ENCODE peak calls at places on chromosomes 5 and 9, in seven cellular contexts. One of them, this sample, is unnamed.

GRCh38 chr9:37239224-37239859 is 119.0 kb downstream of the ZCCHC7 start:
- DNase-seq in fibroblast of lung: no peak
- DNase-seq in fibroblast of villous mesenchyme: no peak
- DNase-seq in left ventricle myocardium inferior: no peak
- DNase-seq in HFF-Myc: no peak
- DNase-seq in lower leg skin: no peak
- DNase-seq in body of pancreas: no peak
- DNase-seq in this sample: no peak

GRCh38 chr9:106653111-106653697 is 209.8 kb upstream of the ZNF462 start:
- DNase-seq in body of pancreas: no peak
- DNase-seq in lower leg skin: no peak
- DNase-seq in fibroblast of lung: no peak
- DNase-seq in HFF-Myc: no peak
- DNase-seq in fibroblast of villous mesenchyme: no peak
- DNase-seq in left ventricle myocardium inferior: no peak
- DNase-seq in this sample: no peak

GRCh38 chr9:71253021-71253420 is 131.6 kb upstream of the TRPM3 start:
- DNase-seq in fibroblast of villous mesenchyme: no peak
- DNase-seq in body of pancreas: no peak
- DNase-seq in HFF-Myc: no peak
- DNase-seq in fibroblast of lung: no peak
- DNase-seq in left ventricle myocardium inferior: no peak
- DNase-seq in lower leg skin: no peak
- DNase-seq in this sample: no peak

GRCh38 chr9:79193001-79193400 is 378.8 kb upstream of the TLE4 start:
- DNase-seq in fibroblast of lung: peak
- DNase-seq in left ventricle myocardium inferior: no peak
- DNase-seq in fibroblast of villous mesenchyme: peak
- DNase-seq in lower leg skin: no peak
- DNase-seq in HFF-Myc: no peak
- DNase-seq in body of pancreas: no peak
- DNase-seq in this sample: no peak

GRCh38 chr5:32489791-32490581 is 45.4 kb upstream of the ZFR start:
- DNase-seq in fibroblast of villous mesenchyme: peak
- DNase-seq in fibroblast of lung: peak
- DNase-seq in HFF-Myc: peak
- DNase-seq in left ventricle myocardium inferior: peak
- DNase-seq in body of pancreas: peak
- DNase-seq in lower leg skin: peak
- DNase-seq in this sample: peak

GRCh38 chr5:7663808-7664207 is 187.1 kb downstream of the CFAP90 start:
- DNase-seq in fibroblast of villous mesenchyme: no peak
- DNase-seq in left ventricle myocardium inferior: no peak
- DNase-seq in HFF-Myc: no peak
- DNase-seq in body of pancreas: no peak
- DNase-seq in lower leg skin: no peak
- DNase-seq in fibroblast of lung: no peak
- DNase-seq in this sample: no peak

GRCh38 chr9:5364294-5364990 is 24.8 kb upstream of the RLN1 start:
- DNase-seq in lower leg skin: no peak
- DNase-seq in body of pancreas: no peak
- DNase-seq in fibroblast of lung: peak
- DNase-seq in left ventricle myocardium inferior: no peak
- DNase-seq in HFF-Myc: no peak
- DNase-seq in fibroblast of villous mesenchyme: no peak
- DNase-seq in this sample: no peak

GRCh38 chr9:99105152-99106043 is 485 bp downstream of the TGFBR1 start:
- DNase-seq in lower leg skin: peak
- DNase-seq in HFF-Myc: no peak
- DNase-seq in left ventricle myocardium inferior: peak
- DNase-seq in fibroblast of villous mesenchyme: peak
- DNase-seq in body of pancreas: peak
- DNase-seq in fibroblast of lung: peak
- DNase-seq in this sample: peak

GRCh38 chr9:114953917-114954316 is 23.5 kb upstream of the TNFSF8 start:
- DNase-seq in lower leg skin: no peak
- DNase-seq in fibroblast of lung: peak
- DNase-seq in HFF-Myc: peak
- DNase-seq in left ventricle myocardium inferior: no peak
- DNase-seq in fibroblast of villous mesenchyme: peak
- DNase-seq in body of pancreas: no peak
- DNase-seq in this sample: peak

GRCh38 chr5:77607324-77607723 is 31.2 kb downstream of the OTP start:
- DNase-seq in fibroblast of villous mesenchyme: no peak
- DNase-seq in HFF-Myc: no peak
- DNase-seq in fibroblast of lung: no peak
- DNase-seq in body of pancreas: no peak
- DNase-seq in left ventricle myocardium inferior: no peak
- DNase-seq in lower leg skin: no peak
- DNase-seq in this sample: no peak

GRCh38 chr5:27494845-27495244 is 456.5 kb upstream of the CDH9 start:
- DNase-seq in lower leg skin: no peak
- DNase-seq in fibroblast of villous mesenchyme: no peak
- DNase-seq in left ventricle myocardium inferior: no peak
- DNase-seq in fibroblast of lung: peak
- DNase-seq in HFF-Myc: no peak
- DNase-seq in body of pancreas: no peak
- DNase-seq in this sample: no peak

GRCh38 chr5:151214614-151215545 is 9.0 kb downstream of the CCDC69 start:
- DNase-seq in left ventricle myocardium inferior: no peak
- DNase-seq in fibroblast of lung: no peak
- DNase-seq in HFF-Myc: no peak
- DNase-seq in lower leg skin: peak
- DNase-seq in fibroblast of villous mesenchyme: peak
- DNase-seq in body of pancreas: no peak
- DNase-seq in this sample: no peak

GRCh38 chr9:133726401-133727276 is 11.5 kb downstream of the SARDH start:
- DNase-seq in lower leg skin: peak
- DNase-seq in left ventricle myocardium inferior: peak
- DNase-seq in fibroblast of lung: peak
- DNase-seq in body of pancreas: peak
- DNase-seq in fibroblast of villous mesenchyme: peak
- DNase-seq in HFF-Myc: peak
- DNase-seq in this sample: peak

GRCh38 chr5:121660142-121660541 is 191.5 kb upstream of the FTMT start:
- DNase-seq in fibroblast of lung: no peak
- DNase-seq in left ventricle myocardium inferior: no peak
- DNase-seq in lower leg skin: no peak
- DNase-seq in HFF-Myc: no peak
- DNase-seq in body of pancreas: no peak
- DNase-seq in fibroblast of villous mesenchyme: no peak
- DNase-seq in this sample: no peak

GRCh38 chr9:105994970-105995369 is 300.6 kb downstream of the TMEM38B start:
- DNase-seq in lower leg skin: no peak
- DNase-seq in fibroblast of villous mesenchyme: no peak
- DNase-seq in HFF-Myc: peak
- DNase-seq in left ventricle myocardium inferior: no peak
- DNase-seq in body of pancreas: no peak
- DNase-seq in fibroblast of lung: peak
- DNase-seq in this sample: no peak

GRCh38 chr9:134682651-134683364 is 41.2 kb downstream of the COL5A1 start:
- DNase-seq in fibroblast of villous mesenchyme: no peak
- DNase-seq in fibroblast of lung: no peak
- DNase-seq in HFF-Myc: no peak
- DNase-seq in left ventricle myocardium inferior: no peak
- DNase-seq in body of pancreas: no peak
- DNase-seq in lower leg skin: no peak
- DNase-seq in this sample: no peak

GRCh38 chr5:58024151-58024550 is 435.7 kb downstream of the PLK2 start:
- DNase-seq in left ventricle myocardium inferior: no peak
- DNase-seq in body of pancreas: no peak
- DNase-seq in fibroblast of villous mesenchyme: no peak
- DNase-seq in fibroblast of lung: no peak
- DNase-seq in HFF-Myc: no peak
- DNase-seq in lower leg skin: no peak
- DNase-seq in this sample: no peak

GRCh38 chr9:21210311-21210710 is 3.4 kb upstream of the IFNA10 start:
- DNase-seq in body of pancreas: no peak
- DNase-seq in left ventricle myocardium inferior: no peak
- DNase-seq in fibroblast of villous mesenchyme: no peak
- DNase-seq in lower leg skin: no peak
- DNase-seq in HFF-Myc: no peak
- DNase-seq in fibroblast of lung: no peak
- DNase-seq in this sample: no peak

GRCh38 chr5:111752426-111752965 is 4.5 kb downstream of the NREP start:
- DNase-seq in HFF-Myc: no peak
- DNase-seq in body of pancreas: no peak
- DNase-seq in fibroblast of villous mesenchyme: no peak
- DNase-seq in fibroblast of lung: peak
- DNase-seq in lower leg skin: no peak
- DNase-seq in left ventricle myocardium inferior: no peak
- DNase-seq in this sample: no peak

GRCh38 chr5:171945476-171945875 is 61.0 kb downstream of the FBXW11 start:
- DNase-seq in left ventricle myocardium inferior: no peak
- DNase-seq in fibroblast of lung: no peak
- DNase-seq in HFF-Myc: no peak
- DNase-seq in lower leg skin: no peak
- DNase-seq in body of pancreas: no peak
- DNase-seq in fibroblast of villous mesenchyme: no peak
- DNase-seq in this sample: no peak

DNA sequence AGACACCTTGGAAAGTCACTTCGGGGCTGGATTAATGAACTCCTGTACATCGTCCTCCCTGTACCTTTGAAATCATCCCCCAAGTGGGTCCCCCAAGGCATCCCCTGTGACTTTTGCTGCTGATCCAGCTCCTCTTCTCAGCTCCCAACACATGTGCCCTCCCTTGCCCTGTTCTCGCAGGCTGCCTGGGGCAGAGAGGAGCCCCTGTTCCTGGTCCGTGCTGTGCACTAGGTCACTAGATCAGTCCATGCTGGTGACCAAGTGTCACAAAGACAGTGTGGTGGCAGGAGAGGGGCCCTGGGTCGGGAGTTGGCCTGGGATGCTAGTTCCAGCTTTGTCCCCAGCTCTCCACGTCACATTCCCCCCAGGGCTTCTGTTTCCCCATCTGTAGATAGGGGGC is 79.3 kb upstream of the BARHL1 start:
- DNase-seq in fibroblast of lung: no peak
- DNase-seq in body of pancreas: no peak
- DNase-seq in fibroblast of villous mesenchyme: no peak
- DNase-seq in HFF-Myc: no peak
- DNase-seq in left ventricle myocardium inferior: no peak
- DNase-seq in lower leg skin: no peak
- DNase-seq in this sample: no peak
- TF ChIP-seq CTCF in fibroblast of lung: no peak
- TF ChIP-seq CTCF in body of pancreas: no peak
- TF ChIP-seq CTCF in fibroblast of villous mesenchyme: no peak
- TF ChIP-seq CTCF in HFF-Myc: no peak
- TF ChIP-seq CTCF in left ventricle myocardium inferior: no peak
- TF ChIP-seq CTCF in lower leg skin: no peak
- TF ChIP-seq CTCF in this sample: no peak

GRCh38 chr5:145812877-145813276 is 22.3 kb downstream of the PRELID2 start:
- DNase-seq in left ventricle myocardium inferior: no peak
- DNase-seq in fibroblast of villous mesenchyme: no peak
- DNase-seq in lower leg skin: no peak
- DNase-seq in fibroblast of lung: no peak
- DNase-seq in HFF-Myc: no peak
- DNase-seq in body of pancreas: no peak
- DNase-seq in this sample: no peak

GRCh38 chr5:145806923-145807322 is 28.2 kb downstream of the PRELID2 start:
- DNase-seq in lower leg skin: no peak
- DNase-seq in left ventricle myocardium inferior: no peak
- DNase-seq in fibroblast of villous mesenchyme: peak
- DNase-seq in HFF-Myc: no peak
- DNase-seq in body of pancreas: no peak
- DNase-seq in fibroblast of lung: no peak
- DNase-seq in this sample: no peak

GRCh38 chr5:145811834-145812625 is 23.1 kb downstream of the PRELID2 start:
- DNase-seq in lower leg skin: no peak
- DNase-seq in fibroblast of villous mesenchyme: peak
- DNase-seq in HFF-Myc: no peak
- DNase-seq in left ventricle myocardium inferior: no peak
- DNase-seq in body of pancreas: peak
- DNase-seq in fibroblast of lung: peak
- DNase-seq in this sample: no peak
- TF ChIP-seq CTCF in lower leg skin: no peak
- TF ChIP-seq CTCF in fibroblast of villous mesenchyme: peak
- TF ChIP-seq CTCF in HFF-Myc: no peak
- TF ChIP-seq CTCF in left ventricle myocardium inferior: peak
- TF ChIP-seq CTCF in body of pancreas: peak
- TF ChIP-seq CTCF in fibroblast of lung: peak
- TF ChIP-seq CTCF in this sample: no peak

DNA sequence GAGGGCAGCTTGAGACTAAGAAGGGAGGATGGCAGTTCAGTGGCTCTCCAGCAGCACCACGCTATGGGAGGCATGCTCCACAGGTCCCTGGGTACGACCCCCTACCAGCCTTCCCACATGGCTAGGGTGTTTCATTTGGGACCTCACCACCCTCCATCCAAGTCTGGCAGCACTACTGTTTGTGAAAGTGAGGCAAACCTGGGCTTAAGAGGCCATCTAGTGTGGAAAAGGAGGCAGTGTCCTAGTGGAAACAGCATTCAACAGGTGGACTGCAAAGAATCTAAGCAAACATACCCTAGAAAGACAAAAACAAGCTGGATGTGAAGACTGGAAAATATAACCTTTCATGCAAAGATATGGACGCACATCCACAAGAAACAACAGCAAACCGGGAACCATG is 4.8 kb upstream of the C5orf47 start:
- DNase-seq in HFF-Myc: no peak
- DNase-seq in lower leg skin: no peak
- DNase-seq in fibroblast of villous mesenchyme: peak
- DNase-seq in body of pancreas: no peak
- DNase-seq in left ventricle myocardium inferior: no peak
- DNase-seq in fibroblast of lung: peak
- DNase-seq in this sample: no peak
- TF ChIP-seq CTCF in HFF-Myc: peak
- TF ChIP-seq CTCF in lower leg skin: no peak
- TF ChIP-seq CTCF in fibroblast of villous mesenchyme: peak
- TF ChIP-seq CTCF in body of pancreas: peak
- TF ChIP-seq CTCF in left ventricle myocardium inferior: peak
- TF ChIP-seq CTCF in fibroblast of lung: no peak
- TF ChIP-seq CTCF in this sample: no peak

GRCh38 chr5:128966375-128966774 is 1.1 kb downstream of the SLC27A6 start:
- DNase-seq in body of pancreas: no peak
- DNase-seq in HFF-Myc: no peak
- DNase-seq in fibroblast of lung: no peak
- DNase-seq in lower leg skin: no peak
- DNase-seq in fibroblast of villous mesenchyme: no peak
- DNase-seq in left ventricle myocardium inferior: no peak
- DNase-seq in this sample: no peak
- TF ChIP-seq CTCF in body of pancreas: no peak
- TF ChIP-seq CTCF in HFF-Myc: no peak
- TF ChIP-seq CTCF in fibroblast of lung: no peak
- TF ChIP-seq CTCF in lower leg skin: no peak
- TF ChIP-seq CTCF in fibroblast of villous mesenchyme: no peak
- TF ChIP-seq CTCF in left ventricle myocardium inferior: peak
- TF ChIP-seq CTCF in this sample: no peak